ENCODE peak calls at places on chromosomes 13 and 19, in nine cellular contexts. One of them, this sample, is unnamed.

GRCh38 chr19:38670921-38671398 is 23.5 kb downstream of the ACTN4 start:
- DNase-seq in heart right ventricle: no peak
- DNase-seq in tibial nerve: no peak
- DNase-seq in AG09309: no peak
- DNase-seq in adrenal gland: no peak
- DNase-seq in dorsolateral prefrontal cortex: no peak
- DNase-seq in IMR-90: no peak
- DNase-seq in uterus: no peak
- DNase-seq in hepatocyte: peak; percentile 70
- DNase-seq in this sample: no peak

GRCh38 chr19:29546583-29547190 is 20.9 kb downstream of the VSTM2B start:
- DNase-seq in AG09309: no peak
- DNase-seq in dorsolateral prefrontal cortex: no peak
- DNase-seq in tibial nerve: no peak
- DNase-seq in IMR-90: no peak
- DNase-seq in heart right ventricle: no peak
- DNase-seq in uterus: peak; percentile 1
- DNase-seq in adrenal gland: no peak
- DNase-seq in hepatocyte: peak; percentile 49
- DNase-seq in this sample: no peak

GRCh38 chr13:93746589-93746988 is 520.0 kb downstream of the GPC6 start:
- DNase-seq in uterus: no peak
- DNase-seq in tibial nerve: no peak
- DNase-seq in AG09309: no peak
- DNase-seq in adrenal gland: no peak
- DNase-seq in IMR-90: no peak
- DNase-seq in hepatocyte: no peak
- DNase-seq in dorsolateral prefrontal cortex: no peak
- DNase-seq in heart right ventricle: no peak
- DNase-seq in this sample: no peak

GRCh38 chr19:39492225-39492624 is 6.5 kb upstream of the DLL3 start:
- DNase-seq in tibial nerve: no peak
- DNase-seq in IMR-90: no peak
- DNase-seq in adrenal gland: no peak
- DNase-seq in AG09309: no peak
- DNase-seq in dorsolateral prefrontal cortex: no peak
- DNase-seq in heart right ventricle: no peak
- DNase-seq in hepatocyte: no peak
- DNase-seq in uterus: no peak
- DNase-seq in this sample: no peak

GRCh38 chr13:23953860-23954512 is 56.7 kb upstream of the C1QTNF9B start:
- DNase-seq in IMR-90: no peak
- DNase-seq in tibial nerve: no peak
- DNase-seq in hepatocyte: no peak
- DNase-seq in uterus: no peak
- DNase-seq in adrenal gland: no peak
- DNase-seq in dorsolateral prefrontal cortex: no peak
- DNase-seq in AG09309: no peak
- DNase-seq in heart right ventricle: no peak
- DNase-seq in this sample: no peak

GRCh38 chr13:105979586-105979985 is 555.9 kb downstream of the EFNB2 start:
- DNase-seq in hepatocyte: peak; percentile 82
- DNase-seq in dorsolateral prefrontal cortex: no peak
- DNase-seq in adrenal gland: no peak
- DNase-seq in heart right ventricle: no peak
- DNase-seq in IMR-90: no peak
- DNase-seq in tibial nerve: no peak
- DNase-seq in uterus: no peak
- DNase-seq in AG09309: no peak
- DNase-seq in this sample: no peak

GRCh38 chr13:33230178-33230881 is 55.2 kb downstream of the STARD13 start:
- DNase-seq in tibial nerve: no peak
- DNase-seq in adrenal gland: no peak
- DNase-seq in AG09309: no peak
- DNase-seq in IMR-90: peak; percentile 87
- DNase-seq in uterus: no peak
- DNase-seq in hepatocyte: no peak
- DNase-seq in dorsolateral prefrontal cortex: no peak
- DNase-seq in heart right ventricle: no peak
- DNase-seq in this sample: no peak

GRCh38 chr13:60000081-60000480 is 163.6 kb downstream of the DIAPH3 start:
- DNase-seq in hepatocyte: no peak
- DNase-seq in heart right ventricle: no peak
- DNase-seq in tibial nerve: no peak
- DNase-seq in IMR-90: peak; percentile 21
- DNase-seq in AG09309: no peak
- DNase-seq in adrenal gland: no peak
- DNase-seq in dorsolateral prefrontal cortex: no peak
- DNase-seq in uterus: no peak
- DNase-seq in this sample: no peak

GRCh38 chr13:48727252-48728011 is 73.7 kb downstream of the CYSLTR2 start:
- DNase-seq in hepatocyte: peak; percentile 67
- DNase-seq in IMR-90: peak; percentile 70
- DNase-seq in dorsolateral prefrontal cortex: no peak
- DNase-seq in AG09309: no peak
- DNase-seq in tibial nerve: no peak
- DNase-seq in adrenal gland: peak; percentile 70
- DNase-seq in heart right ventricle: peak; percentile 70
- DNase-seq in uterus: peak; percentile 38
- DNase-seq in this sample: no peak

GRCh38 chr13:90576067-90576466 is 771.4 kb upstream of the MIR17HG start:
- DNase-seq in hepatocyte: no peak
- DNase-seq in adrenal gland: no peak
- DNase-seq in IMR-90: no peak
- DNase-seq in AG09309: no peak
- DNase-seq in uterus: no peak
- DNase-seq in tibial nerve: no peak
- DNase-seq in dorsolateral prefrontal cortex: no peak
- DNase-seq in heart right ventricle: no peak
- DNase-seq in this sample: no peak

GRCh38 chr19:10070730-10071446 is 15.2 kb upstream of the SHFL start:
- DNase-seq in uterus: no peak
- DNase-seq in heart right ventricle: no peak
- DNase-seq in adrenal gland: no peak
- DNase-seq in dorsolateral prefrontal cortex: no peak
- DNase-seq in AG09309: no peak
- DNase-seq in IMR-90: no peak
- DNase-seq in hepatocyte: no peak
- DNase-seq in tibial nerve: no peak
- DNase-seq in this sample: no peak

GRCh38 chr19:55216461-55217198 is 7.3 kb upstream of the PTPRH start:
- DNase-seq in heart right ventricle: peak; percentile 85
- DNase-seq in IMR-90: peak; percentile 100
- DNase-seq in dorsolateral prefrontal cortex: peak; percentile 82
- DNase-seq in adrenal gland: peak; percentile 98
- DNase-seq in uterus: peak; percentile 41
- DNase-seq in hepatocyte: peak; percentile 92
- DNase-seq in tibial nerve: peak; percentile 43
- DNase-seq in AG09309: peak; percentile 96
- DNase-seq in this sample: peak; percentile 8

GRCh38 chr13:37775871-37776270 is 93.7 kb downstream of the TRPC4 start:
- DNase-seq in IMR-90: peak; percentile 60
- DNase-seq in heart right ventricle: no peak
- DNase-seq in dorsolateral prefrontal cortex: no peak
- DNase-seq in AG09309: no peak
- DNase-seq in uterus: no peak
- DNase-seq in hepatocyte: no peak
- DNase-seq in tibial nerve: no peak
- DNase-seq in adrenal gland: no peak
- DNase-seq in this sample: no peak

GRCh38 chr19:7225741-7226140 is 68.5 kb downstream of the INSR start:
- DNase-seq in dorsolateral prefrontal cortex: no peak
- DNase-seq in IMR-90: no peak
- DNase-seq in AG09309: no peak
- DNase-seq in hepatocyte: no peak
- DNase-seq in heart right ventricle: no peak
- DNase-seq in adrenal gland: no peak
- DNase-seq in uterus: no peak
- DNase-seq in tibial nerve: no peak
- DNase-seq in this sample: no peak

GRCh38 chr19:48813123-48813911 is 2.5 kb upstream of the BCAT2 start:
- DNase-seq in uterus: no peak
- DNase-seq in tibial nerve: no peak
- DNase-seq in AG09309: no peak
- DNase-seq in hepatocyte: peak; percentile 22
- DNase-seq in IMR-90: no peak
- DNase-seq in heart right ventricle: no peak
- DNase-seq in adrenal gland: no peak
- DNase-seq in dorsolateral prefrontal cortex: no peak
- DNase-seq in this sample: no peak
- H3K4me3 ChIP-seq in uterus: no peak overlapping the region
- H3K4me3 ChIP-seq in tibial nerve: no peak overlapping the region
- H3K4me3 ChIP-seq in AG09309: no peak overlapping the region
- H3K4me3 ChIP-seq in hepatocyte: no peak overlapping the region
- H3K4me3 ChIP-seq in IMR-90: no peak overlapping the region
- H3K4me3 ChIP-seq in heart right ventricle: no peak overlapping the region
- H3K4me3 ChIP-seq in adrenal gland: no peak overlapping the region
- H3K4me3 ChIP-seq in dorsolateral prefrontal cortex: no peak overlapping the region
- H3K4me3 ChIP-seq in this sample: no peak overlapping the region

GRCh38 chr19:33161201-33161600 is 29.3 kb downstream of the WDR88 start:
- DNase-seq in tibial nerve: no peak
- DNase-seq in adrenal gland: no peak
- DNase-seq in AG09309: no peak
- DNase-seq in IMR-90: no peak
- DNase-seq in dorsolateral prefrontal cortex: no peak
- DNase-seq in heart right ventricle: no peak
- DNase-seq in uterus: no peak
- DNase-seq in hepatocyte: no peak
- DNase-seq in this sample: no peak
- H3K4me3 ChIP-seq in tibial nerve: no peak overlapping the region
- H3K4me3 ChIP-seq in adrenal gland: no peak overlapping the region
- H3K4me3 ChIP-seq in AG09309: no peak overlapping the region
- H3K4me3 ChIP-seq in IMR-90: no peak overlapping the region
- H3K4me3 ChIP-seq in dorsolateral prefrontal cortex: no peak overlapping the region
- H3K4me3 ChIP-seq in heart right ventricle: no peak overlapping the region
- H3K4me3 ChIP-seq in uterus: no peak overlapping the region
- H3K4me3 ChIP-seq in hepatocyte: no peak overlapping the region
- H3K4me3 ChIP-seq in this sample: no peak overlapping the region

GRCh38 chr13:31947105-31947504 is 84.5 kb upstream of the FRY start:
- DNase-seq in AG09309: no peak
- DNase-seq in heart right ventricle: no peak
- DNase-seq in hepatocyte: no peak
- DNase-seq in adrenal gland: no peak
- DNase-seq in uterus: no peak
- DNase-seq in tibial nerve: no peak
- DNase-seq in dorsolateral prefrontal cortex: no peak
- DNase-seq in IMR-90: no peak
- DNase-seq in this sample: no peak

GRCh38 chr13:31946091-31946770 is 85.3 kb upstream of the FRY start:
- DNase-seq in dorsolateral prefrontal cortex: no peak
- DNase-seq in IMR-90: peak; percentile 29
- DNase-seq in uterus: no peak
- DNase-seq in adrenal gland: no peak
- DNase-seq in heart right ventricle: no peak
- DNase-seq in AG09309: peak; percentile 70
- DNase-seq in tibial nerve: no peak
- DNase-seq in hepatocyte: no peak
- DNase-seq in this sample: no peak

GRCh38 chr13:31943591-31943990 is 88.0 kb upstream of the FRY start:
- DNase-seq in dorsolateral prefrontal cortex: no peak
- DNase-seq in hepatocyte: no peak
- DNase-seq in uterus: no peak
- DNase-seq in IMR-90: no peak
- DNase-seq in AG09309: no peak
- DNase-seq in adrenal gland: no peak
- DNase-seq in tibial nerve: no peak
- DNase-seq in heart right ventricle: no peak
- DNase-seq in this sample: no peak

GRCh38 chr13:31944262-31945160 is 87.1 kb upstream of the FRY start:
- DNase-seq in heart right ventricle: no peak
- DNase-seq in uterus: no peak
- DNase-seq in tibial nerve: no peak
- DNase-seq in IMR-90: no peak
- DNase-seq in AG09309: no peak
- DNase-seq in adrenal gland: no peak
- DNase-seq in hepatocyte: no peak
- DNase-seq in dorsolateral prefrontal cortex: no peak
- DNase-seq in this sample: no peak

DNA sequence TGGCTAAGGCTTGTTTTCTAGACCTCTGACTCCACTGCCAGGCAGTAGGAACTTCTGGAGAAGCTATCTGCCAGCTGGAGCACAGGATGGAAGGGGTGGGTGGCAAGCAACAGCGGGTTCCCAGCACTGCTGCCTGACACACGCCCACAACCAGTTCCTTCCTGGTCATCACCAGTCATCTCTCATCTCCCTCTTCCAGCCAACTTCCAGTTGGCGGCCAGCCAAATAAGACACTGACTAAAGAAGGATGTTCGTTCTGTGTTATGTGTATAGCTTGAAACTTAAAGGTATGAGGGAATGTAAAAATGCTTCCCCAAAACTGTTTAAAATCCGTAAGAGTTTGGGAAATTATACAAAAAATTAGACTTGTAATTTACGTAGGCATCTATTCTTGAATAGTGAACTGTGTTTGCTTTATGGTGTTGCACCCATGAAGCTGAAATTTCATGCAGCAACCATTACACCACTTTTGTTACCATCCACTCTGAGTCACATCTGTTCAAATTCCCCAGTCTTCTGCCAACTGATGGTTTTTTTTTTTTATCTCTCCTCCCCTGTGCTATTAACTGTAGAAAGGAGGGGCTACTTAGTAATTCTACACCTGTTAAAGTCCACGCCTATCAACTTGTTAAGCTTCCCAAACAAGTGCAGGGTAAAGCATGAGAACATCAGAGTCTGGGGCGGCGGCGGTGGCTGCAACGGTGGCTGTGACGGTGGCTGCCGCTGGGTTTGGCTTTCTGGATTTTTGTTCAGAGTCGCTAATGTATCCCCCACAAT is 86.2 kb upstream of the FRY start:
- DNase-seq in uterus: peak; percentile 30
- DNase-seq in dorsolateral prefrontal cortex: peak; percentile 67
- DNase-seq in IMR-90: peak; percentile 81
- DNase-seq in tibial nerve: peak; percentile 31
- DNase-seq in adrenal gland: peak; percentile 73
- DNase-seq in heart right ventricle: peak; percentile 54
- DNase-seq in AG09309: peak; percentile 84
- DNase-seq in hepatocyte: peak; percentile 48
- DNase-seq in this sample: no peak
- H3K4me3 ChIP-seq in uterus: no peak overlapping the region
- H3K4me3 ChIP-seq in dorsolateral prefrontal cortex: no peak overlapping the region
- H3K4me3 ChIP-seq in IMR-90: peak overlapping the region; percentile 7
- H3K4me3 ChIP-seq in tibial nerve: no peak overlapping the region
- H3K4me3 ChIP-seq in adrenal gland: no peak overlapping the region
- H3K4me3 ChIP-seq in heart right ventricle: no peak overlapping the region
- H3K4me3 ChIP-seq in AG09309: peak overlapping the region; percentile 24
- H3K4me3 ChIP-seq in hepatocyte: no peak overlapping the region
- H3K4me3 ChIP-seq in this sample: no peak overlapping the region

DNA sequence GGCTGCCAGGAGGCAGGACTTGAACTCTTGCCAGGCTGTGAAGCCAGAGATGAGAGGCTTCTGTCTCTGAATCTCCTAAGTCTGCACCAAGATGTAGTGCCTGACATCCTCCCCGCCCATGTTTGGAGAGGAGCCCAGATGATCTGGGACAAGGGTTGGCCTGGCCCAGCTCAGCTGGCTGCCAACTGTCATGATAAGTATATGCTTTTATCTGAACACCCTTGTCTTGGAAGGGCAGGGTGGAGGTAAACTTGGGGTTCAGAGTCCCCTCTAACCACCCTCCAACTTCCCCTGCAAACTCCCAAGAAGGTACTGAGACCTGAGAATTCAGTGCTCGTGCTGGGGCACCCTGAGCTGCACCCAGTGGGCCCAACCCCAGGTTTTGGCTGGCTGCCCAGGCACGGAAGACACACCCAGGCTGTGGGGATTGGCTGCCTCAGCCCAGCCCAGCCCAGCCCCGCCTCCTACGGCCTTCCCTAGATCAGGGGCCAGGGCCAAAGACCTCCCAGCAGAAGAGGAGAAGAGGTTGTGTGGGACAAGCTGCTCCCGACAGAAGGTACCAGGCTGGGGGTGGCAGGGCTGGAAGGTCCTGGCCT is at the start of gene CYP4F12:
- DNase-seq in hepatocyte: peak; percentile 11
- DNase-seq in uterus: peak; percentile 92
- DNase-seq in adrenal gland: peak; percentile 97
- DNase-seq in tibial nerve: peak; percentile 80
- DNase-seq in IMR-90: no peak
- DNase-seq in dorsolateral prefrontal cortex: no peak
- DNase-seq in heart right ventricle: peak; percentile 88
- DNase-seq in AG09309: no peak
- DNase-seq in this sample: no peak
- H3K4me3 ChIP-seq in hepatocyte: no peak within 1 kb of the TSS
- H3K4me3 ChIP-seq in uterus: no peak within 1 kb of the TSS
- H3K4me3 ChIP-seq in adrenal gland: no peak within 1 kb of the TSS
- H3K4me3 ChIP-seq in tibial nerve: peak within 1 kb of the TSS; percentile 13
- H3K4me3 ChIP-seq in IMR-90: no peak within 1 kb of the TSS
- H3K4me3 ChIP-seq in dorsolateral prefrontal cortex: no peak within 1 kb of the TSS
- H3K4me3 ChIP-seq in heart right ventricle: peak within 1 kb of the TSS; percentile 39
- H3K4me3 ChIP-seq in AG09309: no peak within 1 kb of the TSS
- H3K4me3 ChIP-seq in this sample: no peak within 1 kb of the TSS